ENCODE peak calls at places on chromosomes 4 and X, in four cellular contexts. K is GM12891, D is K562, J is GM12878. B is an unnamed sample.
A peak's percentile ranks its signal among the peaks of the same experiment; 100 is the strongest.

GRCh38 chr4:76989391-76990061 is 40.0 kb downstream of the SEPTIN11 start:
- DNase-seq in K (no peak), J (no peak), D (no peak), B (peak; percentile 2)

GRCh38 chrX:118495061-118495921 is at the start of gene DOCK11:
- DNase-seq in K (peak; percentile 48), D (peak; percentile 94), J (peak; percentile 58), B (peak; percentile 92)

GRCh38 chr4:85603437-85604336 is 128.7 kb downstream of the ARHGAP24 start:
- DNase-seq in J (no peak), D (no peak), K (no peak), B (no peak)

GRCh38 chrX:133840415-133840814 is 145.0 kb downstream of the GPC3 start:
- DNase-seq in J (no peak), D (no peak), K (no peak), B (no peak)

GRCh38 chrX:103063191-103063845 is 653 bp downstream of the BEX1 start:
- DNase-seq in J (no peak), D (peak; percentile 21), K (no peak), B (peak; percentile 14)

GRCh38 chrX:36957425-36958328 is 50.5 kb upstream of the FAM47C start:
- DNase-seq in J (no peak), D (no peak), K (no peak), B (no peak)

GRCh38 chr4:4182835-4183568 is 43.7 kb downstream of the OTOP1 start:
- DNase-seq in D (peak; percentile 48), J (no peak), K (peak; percentile 15), B (peak; percentile 25)

GRCh38 chr4:80336582-80336981 is 1.1 kb downstream of the CFAP299 start:
- DNase-seq in J (no peak), K (no peak), D (peak; percentile 78), B (peak; percentile 2)

GRCh38 chr4:53633608-53634007 is 42.3 kb upstream of the LNX1 start:
- DNase-seq in J (no peak), K (no peak), D (no peak), B (peak; percentile 33)

GRCh38 chr4:122038896-122039295 is 87.0 kb upstream of the TRPC3 start:
- DNase-seq in D (peak; percentile 18), J (no peak), K (no peak), B (no peak)

GRCh38 chrX:25154168-25154567 is 138.4 kb upstream of the ARX start:
- DNase-seq in K (no peak), J (no peak), D (no peak), B (no peak)

GRCh38 chr4:58149404-58150085 is 1039.4 kb upstream of the IGFBP7 start:
- DNase-seq in K (no peak), D (no peak), J (no peak), B (no peak)

GRCh38 chr4:170386511-170386910 is 296.8 kb upstream of the AADAT start:
- DNase-seq in D (no peak), K (no peak), J (no peak), B (no peak)

GRCh38 chr4:165634766-165635165 is 238.3 kb upstream of the TLL1 start:
- DNase-seq in K (no peak), J (no peak), D (no peak), B (no peak)

GRCh38 chrX:115047181-115047580 is 29.8 kb upstream of the IL13RA2 start:
- DNase-seq in J (no peak), D (no peak), K (no peak), B (no peak)

GRCh38 chrX:20263474-20263873 is 3.2 kb downstream of the RPS6KA3 start:
- DNase-seq in J (no peak), K (no peak), D (peak; percentile 7), B (no peak)

GRCh38 chrX:69077895-69078455 is 87.3 kb downstream of the PJA1 start:
- DNase-seq in K (no peak), D (no peak), J (no peak), B (no peak)

GRCh38 chr4:30867427-30867826 is 147.3 kb downstream of the PCDH7 start:
- DNase-seq in D (no peak), J (no peak), K (no peak), B (no peak)

GRCh38 chr4:109589605-109590004 is 29.6 kb downstream of the MCUB start:
- DNase-seq in J (no peak), D (no peak), K (no peak), B (no peak)

GRCh38 chr4:102312447-102312846 is 32.8 kb downstream of the SLC39A8 start:
- DNase-seq in D (no peak), J (no peak), K (no peak), B (no peak)

GRCh38 chr4:54277691-54278090 is 48.6 kb downstream of the PDGFRA start:
- DNase-seq in K (peak; percentile 11), D (no peak), J (peak; percentile 9), B (no peak)

GRCh38 chr4:41192136-41192535 is 22.2 kb downstream of the APBB2 start:
- DNase-seq in K (no peak), D (no peak), J (no peak), B (no peak)

GRCh38 chr4:100933628-100934027 is 413.7 kb downstream of the PPP3CA start:
- DNase-seq in K (no peak), J (no peak), D (no peak), B (peak; percentile 29)

GRCh38 chrX:48589482-48590162 is 7.7 kb upstream of the WDR13 start:
- DNase-seq in K (no peak), D (peak; percentile 44), J (no peak), B (no peak)

GRCh38 chrX:136780738-136781137 is at the start of gene ARHGEF6:
- DNase-seq in D (peak; percentile 27), K (no peak), J (no peak), B (peak; percentile 75)

GRCh38 chr4:38867478-38868054 is at the start of gene FAM114A1:
- DNase-seq in D (peak; percentile 86), J (no peak), K (peak; percentile 82), B (no peak)

GRCh38 chrX:53256446-53257041 is 24.8 kb downstream of the IQSEC2 start:
- DNase-seq in J (no peak), D (peak; percentile 52), K (no peak), B (no peak)

GRCh38 chrX:30748337-30748960 is 95.2 kb downstream of the GK start:
- DNase-seq in D (peak; percentile 51), J (no peak), K (no peak), B (no peak)

GRCh38 chrX:103240155-103240554 is 14.8 kb downstream of the TCEAL8 start:
- DNase-seq in J (no peak), D (no peak), K (no peak), B (no peak)

GRCh38 chr4:137677851-137678250 is 145.6 kb upstream of the PCDH18 start:
- DNase-seq in J (no peak), K (no peak), D (no peak), B (no peak)

GRCh38 chr4:172055498-172055897 is 242.3 kb downstream of the GALNTL6 start:
- DNase-seq in K (no peak), D (peak; percentile 11), J (no peak), B (no peak)

GRCh38 chr4:147327322-147327721 is 153.6 kb upstream of the EDNRA start:
- DNase-seq in J (no peak), K (no peak), D (no peak), B (no peak)
- TF ChIP-seq SPI1 in J (no peak), K (no peak), D (no peak), B (no peak)

DNA sequence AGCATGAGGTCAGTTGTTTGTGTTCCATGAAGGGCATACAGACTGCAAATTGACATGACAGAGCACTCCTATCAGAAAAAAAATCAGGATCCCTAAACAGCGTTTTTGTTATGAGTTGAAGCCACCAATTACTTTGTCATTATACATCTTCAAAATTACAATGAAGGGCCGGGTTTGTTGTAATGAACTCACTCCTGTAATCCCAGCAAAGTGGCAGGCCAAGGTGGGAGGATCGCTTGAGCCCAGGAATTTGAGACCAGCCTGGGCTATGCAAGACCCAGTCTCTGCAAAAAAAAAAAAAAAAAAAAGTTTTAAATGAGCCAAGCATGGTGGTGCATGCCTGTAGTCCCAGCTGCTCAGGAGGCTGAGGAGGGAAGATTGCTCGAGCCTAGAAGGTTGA is 3.5 kb upstream of the DCTD start:
- DNase-seq in K (no peak), J (no peak), D (no peak), B (no peak)
- TF ChIP-seq SPI1 in K (no peak), J (no peak), D (no peak), B (no peak)

GRCh38 chr4:164446516-164446915 is 307.4 kb upstream of the SMIM31 start:
- DNase-seq in K (no peak), J (no peak), D (peak; percentile 11), B (no peak)
- TF ChIP-seq SPI1 in K (no peak), J (no peak), D (no peak), B (no peak)

GRCh38 chrX:9315086-9315485 is 149.8 kb upstream of the TBL1X start:
- DNase-seq in K (no peak), J (no peak), D (no peak), B (no peak)
- TF ChIP-seq SPI1 in K (no peak), J (no peak), D (no peak), B (no peak)